ENCODE peak calls at places on chromosome 12, in seven cellular contexts. One of them, this sample, is unnamed.

GRCh38 chr12:62466018-62466595 is 519 bp upstream of the MON2 start:
- DNase-seq in transverse colon: peak; percentile 42
- DNase-seq in A549: peak; percentile 44
- DNase-seq in HCT116: no peak
- DNase-seq in upper lobe of left lung: peak; percentile 48
- DNase-seq in thyroid gland: peak; percentile 44
- DNase-seq in testis: peak; percentile 47
- DNase-seq in this sample: peak; percentile 63

GRCh38 chr12:103495783-103496456 is at the start of gene C12orf42:
- DNase-seq in testis: peak; percentile 54
- DNase-seq in HCT116: peak; percentile 12
- DNase-seq in transverse colon: peak; percentile 21
- DNase-seq in thyroid gland: peak; percentile 8
- DNase-seq in upper lobe of left lung: no peak
- DNase-seq in A549: peak; percentile 80
- DNase-seq in this sample: peak; percentile 17

GRCh38 chr12:26318661-26319068 is 123.3 kb downstream of the SSPN start:
- DNase-seq in testis: peak; percentile 80
- DNase-seq in transverse colon: peak; percentile 37
- DNase-seq in thyroid gland: peak; percentile 34
- DNase-seq in HCT116: no peak
- DNase-seq in upper lobe of left lung: peak; percentile 49
- DNase-seq in A549: no peak
- DNase-seq in this sample: peak; percentile 1

GRCh38 chr12:12891646-12892355 is 439 bp downstream of the GPRC5A start:
- DNase-seq in HCT116: no peak
- DNase-seq in thyroid gland: peak; percentile 43
- DNase-seq in testis: no peak
- DNase-seq in transverse colon: no peak
- DNase-seq in upper lobe of left lung: no peak
- DNase-seq in A549: no peak
- DNase-seq in this sample: no peak

GRCh38 chr12:49825360-49825970 is 2.7 kb downstream of the NCKAP5L start:
- DNase-seq in transverse colon: no peak
- DNase-seq in A549: no peak
- DNase-seq in thyroid gland: no peak
- DNase-seq in HCT116: no peak
- DNase-seq in testis: no peak
- DNase-seq in upper lobe of left lung: peak; percentile 63
- DNase-seq in this sample: peak; percentile 13

GRCh38 chr12:120130011-120130410 is 13.5 kb upstream of the RAB35 start:
- DNase-seq in HCT116: no peak
- DNase-seq in A549: no peak
- DNase-seq in thyroid gland: no peak
- DNase-seq in transverse colon: no peak
- DNase-seq in upper lobe of left lung: no peak
- DNase-seq in testis: no peak
- DNase-seq in this sample: no peak

GRCh38 chr12:29283969-29284368 is 97.0 kb downstream of the ERGIC2 start:
- DNase-seq in HCT116: no peak
- DNase-seq in thyroid gland: no peak
- DNase-seq in testis: no peak
- DNase-seq in A549: no peak
- DNase-seq in upper lobe of left lung: no peak
- DNase-seq in transverse colon: no peak
- DNase-seq in this sample: no peak

GRCh38 chr12:54082402-54082892 is 28.8 kb downstream of the HOXC4 start:
- DNase-seq in A549: no peak
- DNase-seq in thyroid gland: no peak
- DNase-seq in HCT116: no peak
- DNase-seq in testis: peak; percentile 48
- DNase-seq in upper lobe of left lung: no peak
- DNase-seq in transverse colon: peak; percentile 33
- DNase-seq in this sample: no peak

GRCh38 chr12:12892670-12893290 is 1.4 kb downstream of the GPRC5A start:
- DNase-seq in thyroid gland: peak; percentile 83
- DNase-seq in A549: no peak
- DNase-seq in upper lobe of left lung: peak; percentile 78
- DNase-seq in transverse colon: peak; percentile 39
- DNase-seq in HCT116: no peak
- DNase-seq in testis: no peak
- DNase-seq in this sample: no peak

GRCh38 chr12:122963928-122964240 is 2.4 kb downstream of the ABCB9 start:
- DNase-seq in upper lobe of left lung: no peak
- DNase-seq in A549: no peak
- DNase-seq in transverse colon: no peak
- DNase-seq in thyroid gland: peak; percentile 81
- DNase-seq in HCT116: no peak
- DNase-seq in testis: peak; percentile 84
- DNase-seq in this sample: no peak

GRCh38 chr12:89492883-89493282 is 31.7 kb downstream of the GALNT4 start:
- DNase-seq in transverse colon: peak; percentile 67
- DNase-seq in A549: no peak
- DNase-seq in upper lobe of left lung: no peak
- DNase-seq in thyroid gland: no peak
- DNase-seq in HCT116: no peak
- DNase-seq in testis: no peak
- DNase-seq in this sample: no peak

GRCh38 chr12:11812558-11813421 is 163.3 kb downstream of the ETV6 start:
- DNase-seq in thyroid gland: peak; percentile 18
- DNase-seq in A549: no peak
- DNase-seq in HCT116: no peak
- DNase-seq in upper lobe of left lung: no peak
- DNase-seq in transverse colon: peak; percentile 50
- DNase-seq in testis: no peak
- DNase-seq in this sample: no peak

GRCh38 chr12:50220357-50221061 is 53.3 kb upstream of the CERS5 start:
- DNase-seq in HCT116: no peak
- DNase-seq in thyroid gland: no peak
- DNase-seq in A549: no peak
- DNase-seq in upper lobe of left lung: no peak
- DNase-seq in testis: no peak
- DNase-seq in transverse colon: no peak
- DNase-seq in this sample: no peak

GRCh38 chr12:66409195-66409871 is 107.0 kb downstream of the HELB start:
- DNase-seq in A549: no peak
- DNase-seq in testis: peak; percentile 46
- DNase-seq in upper lobe of left lung: no peak
- DNase-seq in HCT116: peak; percentile 57
- DNase-seq in thyroid gland: peak; percentile 7
- DNase-seq in transverse colon: no peak
- DNase-seq in this sample: peak; percentile 68

DNA sequence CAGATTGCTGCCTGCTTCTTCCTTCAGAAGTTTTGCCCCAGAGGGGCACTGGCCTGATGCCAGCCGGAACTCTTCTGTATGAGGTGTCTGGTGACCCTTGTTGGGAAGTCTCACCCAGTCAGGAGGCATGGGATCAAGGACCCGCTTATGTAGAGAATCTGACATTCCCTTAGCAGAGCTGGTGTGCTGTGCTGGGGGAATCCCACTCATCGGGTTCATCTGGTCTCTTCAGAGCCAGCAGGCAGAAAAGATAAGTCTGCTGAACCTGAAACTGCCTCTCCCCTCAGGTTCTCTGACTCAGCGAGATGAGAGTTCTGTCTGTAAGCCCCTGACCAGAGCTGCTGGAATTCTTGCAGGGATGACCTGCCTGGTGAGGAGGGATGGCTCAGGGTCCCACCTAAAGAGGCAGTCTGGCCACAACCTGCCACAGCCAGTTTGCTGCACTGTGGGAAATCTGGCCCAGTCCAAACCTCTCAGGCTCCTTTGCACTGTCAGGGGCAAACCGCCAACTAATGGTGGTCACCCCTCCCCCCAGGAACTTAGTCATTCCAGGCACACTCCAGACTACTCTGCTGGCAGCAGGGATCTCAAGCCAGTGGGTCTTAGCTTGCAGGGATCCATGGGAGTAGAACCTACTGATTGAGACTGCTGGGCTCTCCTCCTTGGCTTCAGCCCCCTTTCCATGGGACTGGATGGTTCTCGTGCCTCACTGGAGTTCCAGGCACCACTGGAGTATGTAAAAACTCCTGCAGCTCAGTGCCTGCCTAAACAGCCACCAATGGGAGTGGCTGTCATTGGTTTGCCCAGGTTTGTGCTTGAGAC is 4.1 kb downstream of the CLEC2D start:
- DNase-seq in transverse colon: peak; percentile 42
- DNase-seq in testis: no peak
- DNase-seq in thyroid gland: peak; percentile 90
- DNase-seq in upper lobe of left lung: peak; percentile 74
- DNase-seq in HCT116: peak; percentile 51
- DNase-seq in A549: peak; percentile 18
- DNase-seq in this sample: peak; percentile 27
- TF ChIP-seq POLR2A in transverse colon: no peak
- TF ChIP-seq POLR2A in testis: no peak
- TF ChIP-seq POLR2A in thyroid gland: no peak
- TF ChIP-seq POLR2A in upper lobe of left lung: no peak
- TF ChIP-seq POLR2A in HCT116: no peak
- TF ChIP-seq POLR2A in A549: no peak
- TF ChIP-seq POLR2A in this sample: no peak

DNA sequence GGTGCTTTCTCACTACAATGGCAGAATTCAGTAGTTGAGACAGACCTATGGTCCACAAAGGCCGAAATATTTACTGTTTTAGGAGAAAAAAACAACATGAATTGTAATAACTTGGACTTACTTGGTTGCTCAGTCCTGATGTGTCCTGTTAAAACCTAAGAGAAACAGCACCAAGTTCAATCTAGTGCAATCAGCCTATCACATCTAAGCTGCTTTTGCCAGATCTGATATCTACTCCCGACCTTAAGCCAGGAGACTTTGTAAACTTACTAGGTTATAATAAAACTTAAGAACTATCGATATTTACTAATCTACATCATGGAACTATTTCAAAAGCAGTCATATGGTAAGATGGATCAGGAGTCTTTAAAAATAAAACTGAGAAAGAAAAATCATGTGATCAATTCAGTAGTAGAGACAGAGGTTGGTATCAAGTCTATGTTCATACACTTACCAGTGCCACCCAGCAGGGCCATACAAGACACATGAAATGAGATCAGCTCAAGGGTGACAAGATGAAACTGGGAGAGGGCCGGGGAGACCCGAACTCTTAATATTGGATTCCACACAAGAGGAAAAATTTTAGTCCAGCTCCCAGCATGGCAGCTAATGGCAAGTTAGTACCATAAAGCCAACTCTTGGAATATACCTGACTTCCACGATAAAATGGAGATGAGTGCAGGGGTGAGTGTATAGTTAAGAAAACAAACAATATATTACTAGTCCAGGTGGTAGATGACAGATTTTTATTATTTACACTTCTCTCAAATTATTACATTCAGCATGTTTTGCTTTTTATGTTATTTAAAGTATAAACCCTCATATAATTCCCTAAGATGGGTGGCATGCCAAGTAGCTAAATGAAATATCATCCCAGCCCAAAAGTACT is 27.5 kb downstream of the NUDT4 start:
- DNase-seq in upper lobe of left lung: no peak
- DNase-seq in thyroid gland: no peak
- DNase-seq in A549: no peak
- DNase-seq in testis: no peak
- DNase-seq in HCT116: no peak
- DNase-seq in transverse colon: no peak
- DNase-seq in this sample: peak; percentile 69
- TF ChIP-seq POLR2A in upper lobe of left lung: no peak
- TF ChIP-seq POLR2A in thyroid gland: no peak
- TF ChIP-seq POLR2A in A549: no peak
- TF ChIP-seq POLR2A in testis: no peak
- TF ChIP-seq POLR2A in HCT116: no peak
- TF ChIP-seq POLR2A in transverse colon: no peak
- TF ChIP-seq POLR2A in this sample: no peak

DNA sequence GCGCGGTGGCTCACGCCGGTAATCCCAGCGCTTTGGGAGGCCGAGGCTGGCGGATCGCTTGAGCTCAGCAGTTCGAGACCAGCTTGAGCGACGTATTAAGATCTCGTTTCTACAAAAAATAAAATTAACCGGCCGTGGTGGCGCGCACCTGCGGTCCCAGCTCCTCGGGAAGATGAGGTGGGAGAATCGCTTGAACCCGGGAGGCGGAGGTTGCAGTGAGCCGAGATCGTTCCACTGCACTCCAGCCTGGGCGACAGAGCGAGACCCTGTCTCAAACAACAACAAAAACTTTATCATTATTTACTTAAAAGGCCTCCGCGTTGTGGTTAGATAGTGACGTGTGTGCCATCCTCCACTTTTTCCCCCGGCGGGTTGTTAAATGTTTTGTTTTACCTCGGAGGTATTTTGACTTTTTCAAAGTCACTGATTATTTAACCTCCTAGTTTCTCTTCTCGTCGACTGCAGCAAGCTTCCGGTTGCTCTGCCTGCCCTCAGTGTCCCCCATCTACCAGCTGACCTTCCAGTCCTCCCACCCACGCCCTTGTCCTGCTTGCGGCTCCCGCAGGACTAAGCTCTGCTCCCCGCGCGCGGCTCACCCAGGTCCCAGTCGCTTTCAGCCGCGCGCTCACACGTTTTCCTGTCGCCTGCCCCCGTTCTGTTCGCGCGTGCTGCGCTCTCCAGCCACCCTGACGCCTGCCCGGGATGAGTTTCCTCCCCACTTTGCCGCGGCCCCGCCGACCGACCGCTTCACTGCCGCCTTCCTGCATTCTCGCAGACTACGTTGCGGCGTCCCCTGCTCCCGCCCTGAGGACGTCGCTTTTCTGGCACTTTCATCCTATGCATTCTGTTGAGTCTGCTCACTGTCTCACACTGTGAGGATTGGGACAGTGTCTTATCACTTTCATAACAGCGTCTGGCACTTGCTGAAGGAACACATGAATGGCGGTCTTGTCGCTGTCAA is 1.2 kb upstream of the SCAF11 start:
- DNase-seq in thyroid gland: peak; percentile 79
- DNase-seq in A549: peak; percentile 60
- DNase-seq in HCT116: peak; percentile 59
- DNase-seq in upper lobe of left lung: peak; percentile 82
- DNase-seq in transverse colon: peak; percentile 77
- DNase-seq in testis: peak; percentile 83
- DNase-seq in this sample: peak; percentile 86
- TF ChIP-seq POLR2A in thyroid gland: peak; percentile 88
- TF ChIP-seq POLR2A in A549: peak; percentile 93
- TF ChIP-seq POLR2A in HCT116: peak; percentile 20
- TF ChIP-seq POLR2A in upper lobe of left lung: no peak
- TF ChIP-seq POLR2A in transverse colon: peak; percentile 91
- TF ChIP-seq POLR2A in testis: no peak
- TF ChIP-seq POLR2A in this sample: peak; percentile 72

DNA sequence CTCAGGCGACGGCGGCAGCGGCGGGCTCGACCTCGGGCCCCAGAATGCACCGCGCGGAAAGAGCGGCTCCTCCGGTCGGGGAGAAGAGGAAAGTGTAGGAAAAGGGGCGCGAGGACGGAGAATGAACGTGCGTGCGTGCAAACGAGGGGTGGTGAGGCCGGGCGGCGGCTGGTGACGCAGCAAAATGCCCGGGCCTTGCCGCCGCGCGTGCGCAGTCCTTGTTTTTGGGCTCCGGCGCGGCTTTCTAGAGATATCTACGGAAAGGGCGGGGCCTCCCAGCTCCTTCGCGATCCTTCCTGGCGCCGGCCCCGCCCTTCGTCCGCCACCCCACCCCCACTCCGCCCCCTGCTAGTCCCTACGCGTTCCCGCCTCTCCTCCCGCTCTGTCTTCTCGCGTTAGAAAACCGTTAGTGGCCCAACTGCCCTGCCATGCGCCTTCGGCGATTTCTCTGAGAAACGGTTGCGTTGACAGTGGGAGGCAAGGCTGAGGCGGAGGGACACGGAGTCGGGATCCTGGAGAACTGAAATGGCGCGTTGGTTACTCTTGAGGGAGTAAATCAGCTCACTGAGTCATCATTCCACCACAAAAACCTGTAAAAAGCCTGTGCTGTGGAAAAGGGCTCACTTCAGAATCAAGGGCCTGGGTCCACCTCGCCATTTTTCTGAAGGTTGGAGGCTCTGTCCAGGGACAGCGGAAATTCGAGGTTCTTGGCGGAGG is at the start of gene PTGES3:
- DNase-seq in transverse colon: peak; percentile 98
- DNase-seq in testis: peak; percentile 97
- DNase-seq in thyroid gland: peak; percentile 98
- DNase-seq in HCT116: peak; percentile 96
- DNase-seq in upper lobe of left lung: peak; percentile 97
- DNase-seq in A549: peak; percentile 95
- DNase-seq in this sample: peak; percentile 100
- TF ChIP-seq POLR2A in transverse colon: peak; percentile 97
- TF ChIP-seq POLR2A in testis: peak; percentile 93
- TF ChIP-seq POLR2A in thyroid gland: peak; percentile 98
- TF ChIP-seq POLR2A in HCT116: peak; percentile 97
- TF ChIP-seq POLR2A in upper lobe of left lung: no peak
- TF ChIP-seq POLR2A in A549: peak; percentile 84
- TF ChIP-seq POLR2A in this sample: peak; percentile 95

This sample was measured in erythroblast.